ENCODE peak calls at places on chromosomes 13 and 19, in ten cellular contexts. I is fibroblast of the aortic adventitia; X is mesendoderm; T is CD8-positive, alpha-beta T cell; G is GM23248; Z is thoracic aorta; U is transverse colon; N is PC-3; F is right lobe of liver; M is left lung. H is an unnamed sample.

GRCh38 chr19:50314724-50315700 is 14.2 kb downstream of the KCNC3 start:
- DNase-seq in I (no peak), F (no peak), M (peak), U (no peak), N (no peak), X (no peak), T (no peak), G (no peak), Z (no peak), H (no peak)

GRCh38 chr13:40464991-40465390 is 201.4 kb downstream of the FOXO1 start:
- DNase-seq in M (no peak), I (no peak), N (no peak), X (no peak), F (no peak), U (no peak), T (no peak), G (no peak), Z (no peak), H (no peak)

GRCh38 chr13:100542546-100543156 is 45.9 kb downstream of the GGACT start:
- DNase-seq in I (peak), G (peak), M (no peak), F (no peak), Z (no peak), U (no peak), X (no peak), N (peak), T (no peak), H (peak)

GRCh38 chr13:38970380-38971051 is 20.1 kb downstream of the STOML3 start:
- DNase-seq in M (no peak), G (no peak), I (no peak), N (no peak), U (no peak), X (peak), T (no peak), F (no peak), Z (no peak), H (no peak)

GRCh38 chr19:35648017-35648961 is at the start of gene COX6B1:
- DNase-seq in G (peak), N (peak), U (peak), M (peak), F (peak), X (peak), Z (peak), I (peak), T (peak), H (peak)

GRCh38 chr13:89061821-89062220 is 1390.7 kb downstream of the SLITRK5 start:
- DNase-seq in U (peak), F (no peak), Z (no peak), N (peak), X (no peak), T (no peak), M (no peak), G (no peak), I (no peak), H (no peak)

GRCh38 chr19:50719566-50719965 is at the start of gene SHANK1:
- DNase-seq in F (no peak), T (no peak), I (no peak), X (no peak), G (peak), U (no peak), M (no peak), Z (no peak), N (no peak), H (no peak)

GRCh38 chr19:10724573-10725071 is 6.7 kb downstream of the DNM2 start:
- DNase-seq in F (no peak), T (no peak), G (peak), X (no peak), U (no peak), M (no peak), N (no peak), Z (no peak), I (peak), H (no peak)

GRCh38 chr13:76222511-76222910 is 586.4 kb downstream of the LMO7 start:
- DNase-seq in U (no peak), M (no peak), F (no peak), Z (no peak), X (no peak), N (no peak), G (no peak), T (no peak), I (no peak), H (peak)

GRCh38 chr13:87998081-87998480 is 326.9 kb downstream of the SLITRK5 start:
- DNase-seq in G (no peak), T (no peak), X (no peak), M (no peak), U (no peak), I (no peak), F (no peak), N (no peak), Z (no peak), H (no peak)

GRCh38 chr19:55027472-55028337 is 10.4 kb downstream of the GP6 start:
- DNase-seq in N (peak), I (no peak), U (no peak), G (peak), Z (no peak), X (no peak), T (no peak), M (no peak), F (no peak), H (no peak)

GRCh38 chr13:48562296-48563066 is 29.6 kb upstream of the RCBTB2 start:
- DNase-seq in M (no peak), T (peak), F (no peak), N (peak), I (no peak), G (no peak), Z (no peak), X (no peak), U (peak), H (no peak)

GRCh38 chr19:2542341-2543069 is 66.6 kb downstream of the GADD45B start:
- DNase-seq in T (no peak), M (peak), I (no peak), U (peak), G (no peak), N (no peak), X (peak), Z (no peak), F (no peak), H (peak)

GRCh38 chr13:98411617-98412310 is 165.1 kb downstream of the STK24 start:
- DNase-seq in Z (no peak), T (no peak), U (peak), I (peak), M (no peak), F (no peak), N (no peak), G (peak), X (no peak), H (no peak)

GRCh38 chr13:56909896-56910600 is 230.7 kb upstream of the PRR20A start:
- DNase-seq in M (peak), Z (no peak), T (no peak), F (no peak), I (no peak), X (no peak), G (no peak), N (no peak), U (no peak), H (no peak)

GRCh38 chr19:19224852-19225494 is 13.2 kb downstream of the NCAN start:
- DNase-seq in X (peak), G (peak), Z (no peak), M (peak), I (peak), T (peak), N (peak), U (peak), F (peak), H (peak)

GRCh38 chr19:12913011-12913561 is 6.0 kb downstream of the SYCE2 start:
- DNase-seq in Z (no peak), G (peak), U (peak), T (no peak), I (peak), F (no peak), N (peak), X (peak), M (peak), H (no peak)

GRCh38 chr19:35213678-35214632 is 14.6 kb downstream of the FAM187B start:
- DNase-seq in X (no peak), T (peak), I (peak), G (peak), Z (peak), M (no peak), F (peak), U (peak), N (peak), H (peak)

GRCh38 chr19:51097796-51098195 is 10.4 kb downstream of the CTU1 start:
- DNase-seq in N (no peak), F (no peak), U (no peak), G (no peak), X (no peak), I (no peak), T (no peak), Z (no peak), M (no peak), H (no peak)

GRCh38 chr13:95710313-95710712 is 33.4 kb downstream of the DNAJC3 start:
- DNase-seq in Z (no peak), M (no peak), F (no peak), G (peak), I (peak), T (no peak), N (peak), X (no peak), U (no peak), H (peak)

GRCh38 chr19:4057913-4058695 is 8.6 kb downstream of the ZBTB7A start:
- DNase-seq in F (peak), X (peak), T (no peak), G (peak), M (peak), Z (peak), U (peak), I (peak), N (peak), H (peak)

GRCh38 chr13:114313061-114313860 is 1.0 kb upstream of the CHAMP1 start:
- DNase-seq in Z (no peak), T (no peak), N (peak), F (peak), M (no peak), I (no peak), U (peak), G (peak), X (peak), H (no peak)

GRCh38 chr13:46622013-46622917 is 69.3 kb downstream of the LRCH1 start:
- DNase-seq in U (no peak), G (no peak), X (no peak), F (no peak), T (no peak), Z (no peak), N (no peak), M (no peak), I (no peak), H (no peak)

GRCh38 chr13:99179460-99179859 is 21.2 kb upstream of the UBAC2 start:
- DNase-seq in G (no peak), F (no peak), X (no peak), T (no peak), N (no peak), M (no peak), I (no peak), U (no peak), Z (no peak), H (no peak)

GRCh38 chr19:39179754-39180153 is 17.0 kb upstream of the NCCRP1 start:
- DNase-seq in I (no peak), M (no peak), F (no peak), Z (no peak), T (no peak), G (no peak), X (no peak), U (no peak), N (no peak), H (no peak)

GRCh38 chr13:112881656-112882554 is 87.1 kb upstream of the MCF2L start:
- DNase-seq in X (no peak), U (no peak), F (peak), I (no peak), M (peak), G (no peak), T (no peak), Z (no peak), N (no peak), H (no peak)

GRCh38 chr13:45928196-45928595 is 76.6 kb upstream of the SIAH3 start:
- DNase-seq in M (no peak), G (no peak), T (no peak), F (no peak), U (no peak), Z (no peak), I (no peak), N (no peak), X (no peak), H (no peak)

GRCh38 chr13:91045351-91046034 is 302.0 kb upstream of the MIR17HG start:
- DNase-seq in X (peak), F (no peak), G (peak), Z (no peak), N (peak), U (no peak), M (no peak), I (no peak), T (no peak), H (no peak)

GRCh38 chr13:39347926-39348901 is 254.8 kb downstream of the LHFPL6 start:
- DNase-seq in I (no peak), N (no peak), M (no peak), F (no peak), T (no peak), G (no peak), X (peak), U (no peak), Z (no peak), H (no peak)

GRCh38 chr19:34686455-34686854 is 9.0 kb downstream of the ZNF302 start:
- DNase-seq in U (no peak), N (no peak), X (no peak), T (no peak), Z (no peak), I (no peak), G (peak), F (no peak), M (no peak), H (no peak)

GRCh38 chr19:45506246-45506990 is 861 bp upstream of the VASP start:
- DNase-seq in F (peak), M (peak), U (peak), G (peak), X (peak), N (peak), Z (peak), I (peak), T (peak), H (peak)

GRCh38 chr13:75832812-75833211 is 196.7 kb downstream of the LMO7 start:
- DNase-seq in G (no peak), T (no peak), U (no peak), M (no peak), X (no peak), N (no peak), I (no peak), F (no peak), Z (no peak), H (no peak)

GRCh38 chr13:51645154-51645650 is 60.9 kb downstream of the WDFY2 start:
- DNase-seq in G (peak), F (no peak), U (no peak), I (peak), X (peak), N (no peak), M (no peak), Z (no peak), T (no peak), H (peak)

GRCh38 chr19:51501594-51502263 is at the start of gene SIGLEC12:
- DNase-seq in I (no peak), U (peak), F (peak), T (no peak), N (no peak), Z (no peak), X (no peak), M (peak), G (no peak), H (no peak)

GRCh38 chr13:101219609-101220265 is 196.6 kb downstream of the NALCN start:
- DNase-seq in T (no peak), U (no peak), F (no peak), Z (no peak), I (no peak), N (no peak), M (no peak), G (no peak), X (no peak), H (no peak)

GRCh38 chr13:114166381-114167131 is 12.5 kb upstream of the CFAP97D2 start:
- DNase-seq in X (no peak), M (no peak), Z (no peak), N (no peak), U (no peak), T (no peak), F (no peak), G (peak), I (peak), H (no peak)

GRCh38 chr13:32340917-32341316 is 25.6 kb downstream of the BRCA2 start:
- DNase-seq in G (no peak), U (no peak), Z (no peak), M (no peak), T (no peak), X (no peak), I (no peak), N (no peak), F (no peak), H (no peak)

GRCh38 chr13:107835339-107836018 is 379.9 kb downstream of the LIG4 start:
- DNase-seq in F (no peak), G (peak), T (no peak), Z (no peak), N (peak), U (no peak), I (peak), M (no peak), X (peak), H (peak)

DNA sequence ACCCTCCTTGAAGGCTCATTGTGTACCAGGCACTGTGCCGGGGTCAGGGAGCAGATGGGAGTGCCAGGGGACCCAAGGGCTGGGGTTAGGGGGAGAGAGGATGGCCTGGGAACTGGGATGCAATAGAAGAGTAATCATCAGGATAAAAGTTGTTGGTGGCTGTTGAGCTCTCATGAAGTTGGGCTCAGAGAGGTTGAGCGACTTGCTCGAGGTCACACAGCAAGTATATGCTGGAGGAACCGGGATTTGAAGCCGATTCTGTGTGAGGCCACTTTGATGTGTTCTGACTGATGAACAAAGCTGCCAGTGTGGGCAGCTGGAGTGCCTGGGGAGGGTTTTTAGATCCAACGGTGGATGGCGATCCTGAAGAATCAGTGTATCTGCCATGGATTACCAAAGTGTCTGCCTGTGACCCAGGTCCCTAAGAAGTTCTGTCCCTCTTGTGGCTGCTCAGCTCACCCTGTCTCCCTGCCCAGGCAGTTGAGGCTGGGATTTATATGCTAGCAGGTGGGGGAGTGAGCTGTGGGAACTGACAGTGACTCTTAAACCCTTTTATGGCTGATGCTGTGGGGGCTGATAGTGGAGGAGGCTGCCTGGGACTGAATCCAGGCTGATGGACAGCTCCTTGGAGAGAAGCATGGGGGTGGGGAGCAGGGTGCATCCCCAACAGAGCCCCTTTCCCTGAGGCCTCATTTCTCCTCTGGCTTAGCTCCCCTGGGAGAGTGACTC is 8.3 kb downstream of the ARHGEF18 start:
- DNase-seq in I (no peak), X (no peak), N (no peak), G (no peak), T (no peak), M (no peak), Z (no peak), U (no peak), F (no peak), H (no peak)
- H3K4me3 ChIP-seq in I (no peak), X (no peak), N (no peak), G (no peak), T (no peak), M (no peak), Z (no peak), U (no peak), F (no peak), H (no peak)

GRCh38 chr19:17455308-17455707 is 5.4 kb downstream of the NXNL1 start:
- DNase-seq in I (no peak), G (no peak), Z (no peak), F (no peak), M (no peak), N (no peak), T (no peak), U (no peak), X (no peak), H (no peak)
- H3K4me3 ChIP-seq in I (no peak), G (no peak), Z (no peak), F (no peak), M (no peak), N (no peak), T (no peak), U (no peak), X (no peak), H (no peak)

GRCh38 chr13:97257800-97258799 is 36.0 kb downstream of the MBNL2 start:
- DNase-seq in F (peak), U (no peak), Z (peak), N (peak), T (no peak), M (no peak), X (peak), I (peak), G (peak), H (peak)

GRCh38 chr13:97254809-97255208 is 32.7 kb downstream of the MBNL2 start:
- DNase-seq in Z (no peak), T (no peak), I (peak), M (no peak), X (peak), G (peak), F (no peak), N (peak), U (no peak), H (no peak)

GRCh38 chr13:97255515-97255999 is 33.4 kb downstream of the MBNL2 start:
- DNase-seq in I (no peak), G (no peak), T (no peak), F (no peak), N (no peak), U (no peak), Z (no peak), M (no peak), X (no peak), H (no peak)

GRCh38 chr13:97257228-97257755 is 35.2 kb downstream of the MBNL2 start:
- DNase-seq in Z (no peak), F (no peak), T (no peak), M (no peak), G (no peak), X (no peak), N (peak), I (no peak), U (no peak), H (no peak)

GRCh38 chr13:97256343-97256783 is 34.2 kb downstream of the MBNL2 start:
- DNase-seq in M (no peak), T (no peak), I (peak), U (no peak), G (peak), X (peak), F (no peak), N (peak), Z (no peak), H (peak)
- H3K4me3 ChIP-seq in M (no peak), T (no peak), I (no peak), U (no peak), G (peak), X (no peak), F (no peak), N (peak), Z (peak), H (no peak)

DNA sequence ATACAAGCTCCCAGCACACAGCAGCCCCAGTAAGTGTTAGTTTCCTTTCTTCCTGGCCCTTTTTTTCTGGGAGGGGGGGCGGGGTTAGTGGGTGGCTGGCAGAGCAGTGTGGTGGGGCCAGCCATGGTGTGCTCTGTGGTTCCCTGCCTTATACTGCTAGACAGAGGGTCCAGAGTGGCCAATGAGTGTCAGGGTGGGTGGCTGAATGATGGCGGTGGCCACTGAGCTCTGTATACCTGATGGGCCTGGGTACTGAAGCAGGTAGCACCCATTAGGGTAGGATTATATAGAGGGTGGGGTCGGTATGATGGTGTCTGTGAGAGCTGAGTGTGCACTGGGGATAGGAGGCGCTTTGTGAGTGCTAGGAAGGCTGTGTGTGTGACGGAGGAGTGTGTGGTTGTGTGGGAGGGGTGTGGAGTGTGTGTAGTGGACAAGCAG is 13.8 kb downstream of the CIC start:
- DNase-seq in I (no peak), X (no peak), T (no peak), Z (no peak), M (no peak), F (no peak), G (no peak), N (no peak), U (no peak), H (no peak)
- H3K4me3 ChIP-seq in I (peak), X (no peak), T (peak), Z (peak), M (peak), F (no peak), G (peak), N (no peak), U (no peak), H (no peak)

DNA sequence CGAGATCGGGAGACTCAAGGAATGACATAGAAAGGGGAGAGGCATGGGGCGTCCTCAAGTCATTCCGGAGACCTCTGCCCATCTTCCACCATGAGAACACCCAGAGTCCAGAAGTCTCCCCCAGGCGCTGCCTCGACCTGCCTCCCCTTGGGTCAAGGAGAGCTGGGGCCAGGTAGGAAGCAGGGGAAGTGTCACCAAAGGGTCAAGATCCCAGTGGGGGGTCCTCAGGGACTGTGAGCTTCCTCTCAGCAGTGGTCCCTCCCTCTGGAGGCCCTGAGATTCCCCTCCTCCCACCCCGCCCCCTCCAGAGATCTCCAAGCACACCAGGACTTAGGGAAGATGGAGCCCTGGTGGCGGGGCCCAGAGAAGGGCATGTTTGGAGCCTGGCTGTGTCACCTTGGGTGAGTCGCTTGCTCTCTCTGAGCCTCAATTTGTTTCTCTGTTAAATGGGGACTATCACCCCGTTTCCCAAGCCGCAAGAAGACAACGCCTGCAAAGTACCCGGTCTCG is 919 bp downstream of the DACT3 start:
- DNase-seq in T (no peak), X (peak), N (no peak), M (peak), Z (no peak), G (peak), F (no peak), I (peak), U (no peak), H (no peak)
- H3K4me3 ChIP-seq in T (peak), X (peak), N (peak), M (peak), Z (peak), G (peak), F (peak), I (peak), U (peak), H (peak)